ENCODE peak calls at places on chromosomes 2 and 18, in six cellular contexts. W is endothelial cell; U is psoas muscle; J is MM.1S; D is CD8-positive, alpha-beta T cell; P is colonic mucosa. C is an unnamed sample.

GRCh38 chr2:160210599-160211138 is 10.6 kb upstream of the ITGB6 start:
- DNase-seq in J (peak), U (peak), D (peak), P (peak), W (peak), C (peak)

GRCh38 chr2:118246726-118247125 is 158.5 kb downstream of the INSIG2 start:
- DNase-seq in D (no peak), U (peak), P (no peak), W (no peak), J (no peak), C (no peak)

GRCh38 chr2:235458839-235459273 is 35.0 kb upstream of the AGAP1 start:
- DNase-seq in J (no peak), W (peak), U (no peak), D (no peak), P (no peak), C (no peak)

GRCh38 chr18:2982452-2983172 is 30.3 kb downstream of the LPIN2 start:
- DNase-seq in U (no peak), D (no peak), W (no peak), J (peak), P (peak), C (no peak)

GRCh38 chr2:220782609-220783113 is 789.4 kb downstream of the EPHA4 start:
- DNase-seq in J (no peak), W (no peak), P (no peak), U (no peak), D (no peak), C (no peak)

GRCh38 chr18:45780568-45780967 is 44.9 kb upstream of the SIGLEC15 start:
- DNase-seq in W (no peak), U (no peak), P (no peak), D (no peak), J (no peak), C (no peak)

GRCh38 chr2:27655155-27655951 is 8.1 kb downstream of the SUPT7L start:
- DNase-seq in P (no peak), D (no peak), W (no peak), J (no peak), U (no peak), C (no peak)

GRCh38 chr2:164504253-164504652 is 117.0 kb downstream of the GRB14 start:
- DNase-seq in W (peak), P (no peak), U (no peak), J (no peak), D (no peak), C (no peak)

GRCh38 chr2:207241198-207241597 is 75.5 kb upstream of the KLF7 start:
- DNase-seq in J (no peak), W (no peak), P (no peak), U (no peak), D (no peak), C (no peak)

GRCh38 chr18:55964171-55964570 is 376.2 kb upstream of the TCF4 start:
- DNase-seq in W (no peak), U (no peak), D (no peak), J (no peak), P (no peak), C (no peak)

GRCh38 chr2:101277111-101277510 is 24.4 kb downstream of the CNOT11 start:
- DNase-seq in D (no peak), U (no peak), P (no peak), J (no peak), W (no peak), C (no peak)

GRCh38 chr2:16614314-16614860 is 51.2 kb downstream of the CYRIA start:
- DNase-seq in D (no peak), P (no peak), U (no peak), J (no peak), W (no peak), C (no peak)

GRCh38 chr18:75203456-75204261 is 5.3 kb downstream of the PTGR3 start:
- DNase-seq in W (peak), D (no peak), P (peak), U (no peak), J (no peak), C (no peak)

GRCh38 chr2:54613794-54614257 is 109.6 kb upstream of the EML6 start:
- DNase-seq in J (no peak), P (no peak), W (no peak), D (no peak), U (no peak), C (no peak)

GRCh38 chr2:202960524-202960923 is 48.4 kb downstream of the CARF start:
- DNase-seq in W (no peak), U (no peak), P (no peak), D (no peak), J (no peak), C (no peak)

GRCh38 chr2:239678186-239678490 is 277.3 kb upstream of the HDAC4 start:
- DNase-seq in P (no peak), U (no peak), D (no peak), J (no peak), W (no peak), C (no peak)

GRCh38 chr18:78595924-78596573 is 383.6 kb upstream of the SALL3 start:
- DNase-seq in U (no peak), D (no peak), P (no peak), W (no peak), J (no peak), C (no peak)

GRCh38 chr18:596288-596881 is 403 bp upstream of the CLUL1 start:
- DNase-seq in P (peak), J (peak), W (no peak), U (no peak), D (no peak), C (peak)

GRCh38 chr2:157107460-157107859 is 150.0 kb upstream of the GALNT5 start:
- DNase-seq in U (no peak), P (no peak), W (no peak), J (no peak), D (no peak), C (no peak)

GRCh38 chr2:123098618-123099017 is 926.5 kb upstream of the CNTNAP5 start:
- DNase-seq in W (no peak), P (no peak), D (no peak), U (no peak), J (no peak), C (no peak)

GRCh38 chr2:153474407-153474806 is 4.2 kb downstream of the RPRM start:
- DNase-seq in W (no peak), D (no peak), U (no peak), P (no peak), J (no peak), C (no peak)

GRCh38 chr2:152925540-152926448 is 207.4 kb downstream of the ARL6IP6 start:
- DNase-seq in D (no peak), W (peak), U (peak), P (peak), J (peak), C (no peak)

GRCh38 chr18:37714621-37715020 is 149.0 kb upstream of the CELF4 start:
- DNase-seq in W (no peak), P (no peak), U (no peak), J (no peak), D (no peak), C (no peak)

GRCh38 chr2:229431331-229431954 is 160.4 kb upstream of the PID1 start:
- DNase-seq in U (no peak), D (no peak), J (peak), W (no peak), P (no peak), C (no peak)

GRCh38 chr18:68445131-68445530 is 269.8 kb downstream of the TMX3 start:
- DNase-seq in J (no peak), W (no peak), P (no peak), U (no peak), D (no peak), C (no peak)

GRCh38 chr18:5630057-5630765 is 86.4 kb upstream of the EPB41L3 start:
- DNase-seq in D (no peak), U (peak), W (peak), P (peak), J (peak), C (peak)

GRCh38 chr2:17245921-17246320 is 272.3 kb downstream of the RAD51AP2 start:
- DNase-seq in D (no peak), U (no peak), J (no peak), P (no peak), W (no peak), C (no peak)

GRCh38 chr2:8633735-8634313 is 48.0 kb upstream of the ID2 start:
- DNase-seq in J (no peak), W (no peak), D (no peak), U (no peak), P (no peak), C (no peak)

GRCh38 chr2:138090330-138090729 is 126.1 kb downstream of the HNMT start:
- DNase-seq in W (peak), U (no peak), J (peak), P (peak), D (no peak), C (no peak)

GRCh38 chr2:181252248-181253148 is 204.7 kb upstream of the ITGA4 start:
- DNase-seq in D (no peak), U (no peak), P (no peak), W (no peak), J (no peak), C (no peak)

GRCh38 chr18:21740724-21741510 is at the start of gene MIB1:
- DNase-seq in D (peak), J (no peak), W (peak), P (peak), U (peak), C (peak)

GRCh38 chr2:109447811-109448210 is 166.0 kb downstream of the SEPTIN10 start:
- DNase-seq in U (no peak), P (no peak), J (no peak), D (no peak), W (peak), C (no peak)

GRCh38 chr2:12314119-12314735 is 402.5 kb upstream of the TRIB2 start:
- DNase-seq in P (no peak), J (no peak), U (no peak), W (no peak), D (no peak), C (no peak)

GRCh38 chr2:98882971-98883779 is 52.9 kb downstream of the CRACDL start:
- DNase-seq in U (no peak), J (no peak), D (no peak), W (no peak), P (no peak), C (no peak)

GRCh38 chr2:98882368-98882767 is 53.7 kb downstream of the CRACDL start:
- DNase-seq in J (no peak), D (no peak), P (no peak), U (no peak), W (no peak), C (no peak)

GRCh38 chr2:98886066-98886554 is 49.9 kb downstream of the CRACDL start:
- DNase-seq in W (no peak), U (no peak), D (no peak), J (no peak), P (no peak), C (no peak)

GRCh38 chr2:98884658-98885057 is 51.4 kb downstream of the CRACDL start:
- DNase-seq in J (no peak), D (no peak), U (no peak), P (no peak), W (no peak), C (no peak)

GRCh38 chr2:98883780-98884211 is 52.2 kb downstream of the CRACDL start:
- DNase-seq in D (no peak), W (no peak), U (no peak), J (no peak), P (no peak), C (no peak)
- TF ChIP-seq CTCF in D (no peak), W (no peak), U (no peak), J (no peak), P (no peak), C (no peak)

GRCh38 chr2:232645061-232645460 is 11.7 kb downstream of the EFHD1 start:
- DNase-seq in D (no peak), U (no peak), P (no peak), W (no peak), J (no peak), C (no peak)

GRCh38 chr2:232652505-232652851 is 19.1 kb downstream of the EFHD1 start:
- DNase-seq in U (no peak), J (no peak), P (no peak), D (no peak), W (no peak), C (no peak)

GRCh38 chr2:232646726-232647125 is 13.3 kb downstream of the EFHD1 start:
- DNase-seq in P (no peak), W (no peak), J (no peak), D (no peak), U (no peak), C (no peak)

GRCh38 chr2:232647261-232647660 is 13.9 kb downstream of the EFHD1 start:
- DNase-seq in J (no peak), U (no peak), P (no peak), D (no peak), W (no peak), C (no peak)

GRCh38 chr2:232649033-232649432 is 15.6 kb downstream of the EFHD1 start:
- DNase-seq in J (no peak), P (no peak), D (no peak), U (peak), W (no peak), C (no peak)
- TF ChIP-seq CTCF in J (no peak), P (no peak), D (no peak), U (no peak), W (no peak), C (no peak)

DNA sequence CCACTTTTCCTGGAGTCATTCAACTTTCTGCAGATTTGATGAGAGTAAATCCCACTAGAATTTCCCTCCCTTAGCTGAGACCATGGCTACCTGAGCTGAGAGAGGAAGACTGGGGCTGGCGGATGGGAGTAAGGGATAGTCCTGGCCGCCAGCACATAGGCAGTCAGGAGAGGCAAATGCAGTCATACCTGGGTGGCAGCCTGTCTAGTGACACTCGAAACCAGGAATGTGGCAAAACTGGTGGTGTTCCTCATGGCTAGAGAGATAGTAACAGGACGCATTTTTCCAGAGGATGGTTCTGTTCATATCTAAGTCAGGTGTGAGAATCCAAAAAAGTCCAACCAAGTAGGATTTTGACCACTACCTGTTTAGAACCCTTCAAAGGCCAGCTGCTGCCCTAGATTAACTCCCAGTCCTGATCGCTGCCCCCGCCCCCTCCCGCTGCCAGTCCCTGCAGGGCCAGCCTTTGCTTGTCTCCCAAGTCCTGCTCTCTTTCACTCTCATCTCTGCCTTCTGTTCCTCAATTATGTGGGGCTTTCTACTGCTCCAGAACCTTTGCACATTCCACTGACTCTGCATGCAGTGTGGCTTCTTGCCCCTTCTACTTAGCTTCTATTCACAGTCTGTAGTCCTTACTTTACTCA is 17.4 kb upstream of the SCG2 start:
- DNase-seq in W (no peak), U (no peak), P (no peak), D (no peak), J (no peak), C (no peak)
- TF ChIP-seq CTCF in W (no peak), U (no peak), P (no peak), D (no peak), J (no peak), C (no peak)

GRCh38 chr18:34942276-34942675 is 98.9 kb upstream of the MAPRE2 start:
- DNase-seq in J (no peak), D (no peak), U (no peak), P (no peak), W (no peak), C (no peak)

GRCh38 chr18:34943587-34943986 is 97.6 kb upstream of the MAPRE2 start:
- DNase-seq in D (no peak), W (no peak), J (no peak), U (no peak), P (no peak), C (no peak)

GRCh38 chr18:34947711-34948125 is 93.5 kb upstream of the MAPRE2 start:
- DNase-seq in P (no peak), D (no peak), U (no peak), W (no peak), J (no peak), C (no peak)

GRCh38 chr18:34938102-34938501 is 103.1 kb upstream of the MAPRE2 start:
- DNase-seq in D (no peak), J (no peak), P (no peak), W (no peak), U (no peak), C (no peak)

GRCh38 chr18:34942975-34943374 is 98.2 kb upstream of the MAPRE2 start:
- DNase-seq in W (no peak), U (no peak), P (peak), D (no peak), J (no peak), C (no peak)
- TF ChIP-seq CTCF in W (no peak), U (peak), P (no peak), D (no peak), J (no peak), C (no peak)

DNA sequence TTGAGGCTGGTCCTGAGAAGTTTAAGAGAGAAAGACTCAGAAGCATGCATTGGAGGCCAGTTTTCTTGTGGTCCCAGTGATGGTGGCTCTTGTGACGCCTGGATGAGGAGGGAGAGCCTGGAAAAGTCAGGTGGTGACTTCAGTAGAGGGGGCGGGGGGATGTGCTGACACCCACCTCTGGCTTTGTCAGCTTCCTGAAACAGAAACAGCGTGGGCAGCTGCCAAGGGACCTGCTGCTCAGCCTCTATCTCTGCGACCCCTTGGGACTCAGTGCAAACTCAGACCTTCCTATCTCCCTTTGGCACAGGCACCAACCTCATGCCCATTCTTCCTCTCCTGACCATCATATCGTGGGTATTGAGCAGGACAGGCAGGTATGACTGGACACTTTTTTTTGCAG is 6.4 kb downstream of the TGFBRAP1 start:
- DNase-seq in D (no peak), U (no peak), W (no peak), P (no peak), J (no peak), C (no peak)
- TF ChIP-seq CTCF in D (no peak), U (no peak), W (no peak), P (no peak), J (no peak), C (no peak)

GRCh38 chr2:98299506-98299905 is 46.8 kb upstream of the CNGA3 start:
- DNase-seq in U (no peak), D (no peak), J (no peak), W (no peak), P (peak), C (no peak)

GRCh38 chr2:98298685-98299180 is 47.5 kb upstream of the CNGA3 start:
- DNase-seq in U (no peak), J (no peak), P (peak), D (no peak), W (no peak), C (no peak)

GRCh38 chr2:98296435-98296834 is 49.8 kb upstream of the CNGA3 start:
- DNase-seq in J (no peak), P (no peak), D (no peak), W (no peak), U (no peak), C (no peak)

GRCh38 chr2:98295721-98296414 is 50.4 kb upstream of the CNGA3 start:
- DNase-seq in W (no peak), J (no peak), U (no peak), D (no peak), P (no peak), C (no peak)

GRCh38 chr2:98297817-98298684 is 48.2 kb upstream of the CNGA3 start:
- DNase-seq in P (no peak), D (no peak), W (no peak), U (no peak), J (no peak), C (no peak)
- TF ChIP-seq CTCF in P (no peak), D (no peak), W (no peak), U (no peak), J (no peak), C (no peak)

C was measured in omental fat pad.